ENCODE peak calls at places on chromosome 16, in ten cellular contexts. S, T, F, C, M, W, P, N, X and G are unnamed samples.

GRCh38 chr16:19307587-19308241 is 22.2 kb downstream of the CLEC19A start:
- DNase-seq in N (no peak), W (no peak), S (no peak), F (no peak), M (no peak), C (no peak), T (no peak), X (peak; percentile 26), P (no peak), G (no peak)

GRCh38 chr16:4410335-4411075 is 5.9 kb downstream of the CORO7 start:
- DNase-seq in N (no peak), X (no peak), P (no peak), T (no peak), M (peak; percentile 29), S (peak; percentile 70), C (no peak), F (no peak), W (no peak), G (peak; percentile 92)

GRCh38 chr16:65867276-65867990 is 499.1 kb upstream of the CDH5 start:
- DNase-seq in C (no peak), P (no peak), W (no peak), X (no peak), T (no peak), N (no peak), S (no peak), F (no peak), M (no peak), G (no peak)

GRCh38 chr16:19810817-19811731 is 73.6 kb downstream of the GPRC5B start:
- DNase-seq in C (no peak), P (no peak), X (no peak), M (no peak), S (no peak), N (no peak), T (no peak), F (no peak), W (no peak), G (peak; percentile 84)

GRCh38 chr16:10601444-10602401 is 21.3 kb upstream of the EMP2 start:
- DNase-seq in C (peak; percentile 67), F (no peak), S (no peak), M (no peak), P (no peak), T (no peak), W (no peak), N (no peak), X (no peak), G (no peak)

GRCh38 chr16:81293909-81294802 is 20.6 kb upstream of the GAN start:
- DNase-seq in T (no peak), W (no peak), F (no peak), C (no peak), X (no peak), P (no peak), N (no peak), S (no peak), M (no peak), G (peak; percentile 54)

GRCh38 chr16:74563828-74564263 is 43.1 kb downstream of the GLG1 start:
- DNase-seq in C (no peak), F (no peak), P (no peak), X (no peak), T (no peak), W (no peak), S (peak; percentile 33), M (no peak), N (no peak), G (peak; percentile 72)

GRCh38 chr16:53282975-53283946 is 151.0 kb upstream of the RBL2 start:
- DNase-seq in M (peak; percentile 40), W (no peak), P (no peak), S (no peak), C (no peak), X (no peak), T (no peak), F (no peak), N (peak; percentile 5), G (peak; percentile 65)

GRCh38 chr16:85462405-85463227 is 150.5 kb upstream of the GSE1 start:
- DNase-seq in M (no peak), P (no peak), S (peak; percentile 51), C (peak; percentile 72), F (no peak), N (no peak), X (no peak), T (no peak), W (no peak), G (no peak)

GRCh38 chr16:81198635-81199034 is 39.9 kb upstream of the BCO1 start:
- DNase-seq in C (no peak), M (no peak), T (no peak), N (no peak), X (no peak), P (no peak), W (no peak), S (no peak), F (no peak), G (peak; percentile 22)

GRCh38 chr16:8735574-8735973 is 61.2 kb downstream of the ABAT start:
- DNase-seq in S (no peak), X (no peak), C (no peak), T (no peak), W (no peak), M (no peak), P (no peak), N (no peak), F (no peak), G (no peak)

GRCh38 chr16:10738231-10739077 is 5.2 kb upstream of the NUBP1 start:
- DNase-seq in M (peak; percentile 14), P (no peak), S (peak; percentile 48), N (peak; percentile 15), W (peak; percentile 66), F (no peak), C (peak; percentile 91), X (peak; percentile 75), T (no peak), G (peak; percentile 84)